ENCODE peak calls at places on chromosomes 1 and 21, in four cellular contexts. B is fibroblast of pulmonary artery, S is epithelial cell of esophagus, Y is BJ. I is an unnamed sample.

GRCh38 chr21:31236528-31236927 is 107.5 kb downstream of the TIAM1 start:
- DNase-seq in B (no peak), S (peak), Y (no peak), I (no peak)

GRCh38 chr1:64645742-64646141 is 99.1 kb upstream of the RAVER2 start:
- DNase-seq in B (no peak), S (no peak), Y (no peak), I (no peak)

GRCh38 chr1:231028676-231029075 is 11.4 kb downstream of the FAM89A start:
- DNase-seq in B (no peak), S (no peak), Y (no peak), I (no peak)

GRCh38 chr21:26939532-26940181 is 27.2 kb downstream of the ADAMTS5 start:
- DNase-seq in B (no peak), S (no peak), Y (no peak), I (no peak)

GRCh38 chr1:165899461-165899941 is 72.1 kb downstream of the UCK2 start:
- DNase-seq in B (no peak), S (peak), Y (no peak), I (no peak)

GRCh38 chr1:53821380-53821779 is 16.7 kb downstream of the NDC1 start:
- DNase-seq in B (no peak), S (no peak), Y (no peak), I (no peak)

GRCh38 chr1:14181191-14181793 is 417.2 kb upstream of the KAZN start:
- DNase-seq in B (no peak), S (no peak), Y (no peak), I (no peak)

GRCh38 chr1:24849653-24850295 is 80.3 kb downstream of the RUNX3 start:
- DNase-seq in B (peak), S (no peak), Y (no peak), I (no peak)

GRCh38 chr1:231626951-231627614 is 493 bp downstream of the DISC1 start:
- DNase-seq in B (peak), S (peak), Y (no peak), I (no peak)

DNA sequence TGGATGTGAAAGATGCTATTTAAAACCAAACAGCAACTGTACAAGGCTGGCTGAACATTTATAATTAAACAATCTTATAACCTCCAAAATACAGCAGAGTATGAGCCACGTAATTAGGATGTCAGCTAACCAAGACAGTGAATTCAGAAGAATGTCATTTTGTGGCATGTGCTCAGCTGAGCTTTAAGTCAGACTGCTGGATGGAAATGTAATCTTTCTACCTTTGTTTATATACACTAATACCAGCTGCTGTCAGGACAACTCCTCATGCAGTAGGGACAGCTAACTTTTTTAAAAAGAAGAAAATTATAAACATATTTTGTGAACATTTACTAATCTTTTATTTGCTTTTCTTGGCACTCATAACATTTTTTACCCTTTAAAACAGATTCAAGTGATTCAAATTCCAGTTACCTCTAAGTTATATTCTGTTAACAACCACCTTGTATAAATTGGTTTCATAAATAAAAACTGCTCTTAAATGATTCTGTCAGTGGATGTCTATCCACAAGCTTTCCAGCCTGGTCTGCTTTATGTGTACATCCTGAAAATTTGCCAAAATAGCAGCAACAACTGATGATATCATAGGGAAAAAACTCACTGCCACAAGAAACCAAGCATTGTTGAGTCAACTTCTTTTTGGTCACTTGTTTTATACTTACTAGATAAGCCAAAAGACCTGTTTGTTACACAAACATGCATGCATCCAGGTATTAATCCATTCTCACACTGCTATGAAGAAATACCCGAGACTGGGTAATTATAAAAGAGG is 36.1 kb downstream of the DPH5 start:
- DNase-seq in B (peak), S (peak), Y (peak), I (peak)
- TF ChIP-seq CTCF in B (no peak), S (no peak), Y (no peak), I (no peak)

GRCh38 chr1:119551218-119551617 is 44.2 kb downstream of the HSD3B1 start:
- DNase-seq in B (no peak), S (no peak), Y (no peak), I (no peak)

GRCh38 chr1:119546641-119547040 is 39.6 kb downstream of the HSD3B1 start:
- DNase-seq in B (no peak), S (no peak), Y (no peak), I (no peak)

GRCh38 chr1:119547306-119547705 is 40.3 kb downstream of the HSD3B1 start:
- DNase-seq in B (no peak), S (no peak), Y (no peak), I (no peak)

GRCh38 chr1:119547805-119548204 is 40.8 kb downstream of the HSD3B1 start:
- DNase-seq in B (no peak), S (no peak), Y (no peak), I (no peak)

DNA sequence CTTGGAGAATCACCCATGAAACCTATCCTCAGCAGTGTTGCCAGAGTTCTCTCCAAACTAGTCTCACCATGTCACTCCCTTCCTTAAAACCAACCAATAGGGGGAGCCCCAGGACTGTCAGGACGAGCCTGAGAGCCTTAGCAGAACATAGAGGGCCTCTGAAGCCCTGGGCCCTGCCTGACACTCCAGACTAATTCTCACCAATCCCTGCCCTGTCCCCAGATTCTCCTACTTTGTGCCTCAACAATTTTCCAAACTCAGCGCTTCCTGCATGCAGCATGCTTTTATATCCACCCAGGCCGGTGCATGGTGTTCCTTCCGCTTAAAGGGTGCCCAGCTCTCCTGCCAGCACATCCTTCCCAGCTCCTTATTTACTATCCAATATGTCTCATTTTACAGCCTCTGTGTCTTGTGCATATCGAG is 42.7 kb downstream of the HSD3B1 start:
- DNase-seq in B (peak), S (peak), Y (no peak), I (peak)
- TF ChIP-seq CTCF in B (peak), S (peak), Y (peak), I (peak)

DNA sequence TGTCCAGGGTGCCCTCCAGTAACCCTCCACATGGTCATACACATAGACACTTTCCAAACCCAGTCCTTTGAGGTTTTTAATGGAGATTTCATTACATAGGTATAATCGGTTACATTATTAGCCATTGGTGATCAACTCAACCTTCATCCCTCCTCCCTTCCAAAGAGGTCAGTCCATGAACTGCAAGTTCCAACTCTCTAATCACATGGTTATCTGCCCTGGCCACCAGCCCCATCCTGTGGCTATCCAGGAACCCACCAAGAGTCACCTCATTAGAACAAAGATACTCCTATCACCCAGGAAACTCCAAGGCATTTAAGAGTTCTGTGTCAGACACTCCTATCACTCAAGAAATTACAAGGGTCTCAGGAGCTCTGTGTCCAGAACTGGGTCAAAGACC is 12.2 kb downstream of the ATP1A4 start:
- DNase-seq in B (no peak), S (peak), Y (no peak), I (no peak)
- TF ChIP-seq CTCF in B (no peak), S (no peak), Y (peak), I (no peak)

GRCh38 chr1:220726634-220727033 is 21.5 kb upstream of the MTARC2 start:
- DNase-seq in B (no peak), S (no peak), Y (no peak), I (no peak)
- TF ChIP-seq CTCF in B (peak), S (peak), Y (peak), I (peak)

GRCh38 chr1:5351366-5351765 is 640.9 kb downstream of the NPHP4 start:
- DNase-seq in B (no peak), S (no peak), Y (no peak), I (no peak)
- TF ChIP-seq CTCF in B (no peak), S (no peak), Y (no peak), I (no peak)

GRCh38 chr1:185317886-185318310 is 855 bp upstream of the IVNS1ABP start:
- DNase-seq in B (no peak), S (peak), Y (no peak), I (no peak)
- TF ChIP-seq CTCF in B (no peak), S (peak), Y (no peak), I (no peak)

DNA sequence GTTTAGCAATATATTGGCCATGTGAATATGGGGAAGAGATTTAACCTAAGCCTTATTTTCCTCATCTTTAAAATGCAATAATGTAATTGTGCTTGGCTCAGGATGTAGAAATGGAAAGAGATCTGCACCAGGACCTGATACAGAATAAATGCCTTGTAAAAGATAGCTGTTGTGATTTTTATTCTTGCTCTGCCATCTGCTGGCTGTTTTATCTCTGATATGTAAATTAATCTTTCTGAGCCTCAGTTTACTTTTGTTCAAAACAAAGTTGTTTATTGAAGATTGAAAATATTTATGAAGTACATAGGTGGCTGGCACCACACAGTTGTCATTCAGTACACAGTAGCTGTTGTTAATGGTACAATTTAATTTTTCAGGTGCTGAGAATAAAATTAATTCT is 21.9 kb downstream of the ZYG11B start:
- DNase-seq in B (peak), S (no peak), Y (no peak), I (no peak)
- TF ChIP-seq CTCF in B (no peak), S (no peak), Y (no peak), I (no peak)

I was measured in HFF-Myc.